ENCODE peak calls at places on chromosomes 7 and 10, in eight cellular contexts. A is NCI-H460; G is endothelial cell; J is fibroblast of lung; W is hepatocyte; X is AG04450; H is activated CD4-positive, alpha-beta T cell treated with anti-CD3 and anti-CD28 coated beads for 24 hours; S is ELR. D is an unnamed sample.

GRCh38 chr10:5468262-5469106 is 30.9 kb downstream of the CALML5 start:
- DNase-seq in A (no peak), G (no peak), J (no peak), W (no peak), X (no peak), H (no peak), S (no peak), D (no peak)

GRCh38 chr7:71343821-71344341 is 211.9 kb downstream of the GALNT17 start:
- DNase-seq in A (no peak), G (no peak), J (no peak), W (no peak), X (no peak), H (no peak), S (no peak), D (no peak)

GRCh38 chr7:12567015-12567414 is 3.5 kb upstream of the SCIN start:
- DNase-seq in A (no peak), G (no peak), J (no peak), W (no peak), X (no peak), H (no peak), S (no peak), D (no peak)

GRCh38 chr10:73517166-73517888 is 21.5 kb upstream of the PPP3CB start:
- DNase-seq in A (no peak), G (no peak), J (no peak), W (no peak), X (no peak), H (no peak), S (peak; percentile 62), D (no peak)

GRCh38 chr7:134755422-134756022 is 23.9 kb upstream of the CALD1 start:
- DNase-seq in A (no peak), G (peak; percentile 65), J (peak; percentile 58), W (peak; percentile 42), X (no peak), H (no peak), S (peak; percentile 61), D (peak; percentile 37)

GRCh38 chr10:74174533-74174932 is 23.5 kb downstream of the ADK start:
- DNase-seq in A (no peak), G (no peak), J (no peak), W (peak; percentile 50), X (no peak), H (no peak), S (no peak), D (no peak)

GRCh38 chr10:73875139-73875475 is 752 bp upstream of the CAMK2G start:
- DNase-seq in A (no peak), G (no peak), J (no peak), W (no peak), X (no peak), H (peak; percentile 37), S (no peak), D (no peak)

GRCh38 chr7:76332073-76332472 is 26.7 kb downstream of the YWHAG start:
- DNase-seq in A (no peak), G (no peak), J (no peak), W (no peak), X (no peak), H (no peak), S (no peak), D (no peak)

GRCh38 chr7:127629268-127629854 is 11.4 kb upstream of the PAX4 start:
- DNase-seq in A (no peak), G (peak; percentile 76), J (no peak), W (peak; percentile 43), X (no peak), H (no peak), S (peak; percentile 18), D (peak; percentile 29)

GRCh38 chr7:15685358-15686181 is 913 bp downstream of the MEOX2 start:
- DNase-seq in A (no peak), G (peak; percentile 14), J (peak; percentile 96), W (peak; percentile 18), X (peak; percentile 23), H (no peak), S (peak; percentile 36), D (peak; percentile 6)

GRCh38 chr7:148296994-148297644 is 293.4 kb upstream of the C7orf33 start:
- DNase-seq in A (no peak), G (no peak), J (no peak), W (no peak), X (no peak), H (no peak), S (peak; percentile 6), D (no peak)

GRCh38 chr7:1532456-1533254 is 2.2 kb downstream of the MAFK start:
- DNase-seq in A (peak; percentile 85), G (no peak), J (peak; percentile 95), W (peak; percentile 93), X (peak; percentile 77), H (no peak), S (peak; percentile 99), D (peak; percentile 95)

GRCh38 chr7:78444267-78444666 is 645.7 kb downstream of the PHTF2 start:
- DNase-seq in A (no peak), G (no peak), J (no peak), W (no peak), X (no peak), H (no peak), S (no peak), D (no peak)

GRCh38 chr10:119272736-119273135 is 65.4 kb downstream of the GRK5 start:
- DNase-seq in A (no peak), G (no peak), J (no peak), W (no peak), X (no peak), H (no peak), S (no peak), D (no peak)

GRCh38 chr10:46541735-46542566 is 14.5 kb downstream of the GPRIN2 start:
- DNase-seq in A (no peak), G (no peak), J (no peak), W (no peak), X (no peak), H (no peak), S (no peak), D (no peak)

GRCh38 chr7:87545760-87546159 is 54.9 kb downstream of the ABCB1 start:
- DNase-seq in A (no peak), G (no peak), J (no peak), W (no peak), X (no peak), H (no peak), S (no peak), D (no peak)

GRCh38 chr10:12357525-12358151 is 8.3 kb downstream of the CAMK1D start:
- DNase-seq in A (no peak), G (no peak), J (no peak), W (no peak), X (no peak), H (no peak), S (no peak), D (no peak)

GRCh38 chr7:40419832-40420231 is 285.0 kb downstream of the SUGCT start:
- DNase-seq in A (no peak), G (no peak), J (no peak), W (no peak), X (no peak), H (no peak), S (no peak), D (no peak)

GRCh38 chr7:64951250-64951848 is 39.5 kb downstream of the ZNF117 start:
- DNase-seq in A (peak; percentile 50), G (no peak), J (peak; percentile 65), W (peak; percentile 57), X (peak; percentile 1), H (no peak), S (peak; percentile 56), D (peak; percentile 60)

GRCh38 chr7:139118803-139119485 is 9.4 kb upstream of the ZC3HAV1 start:
- DNase-seq in A (no peak), G (no peak), J (peak; percentile 12), W (peak; percentile 46), X (no peak), H (no peak), S (no peak), D (peak; percentile 74)

GRCh38 chr7:150716368-150716767 is at the start of gene GIMAP1:
- DNase-seq in A (no peak), G (no peak), J (no peak), W (no peak), X (no peak), H (no peak), S (no peak), D (no peak)

GRCh38 chr7:16851829-16852228 is 30.0 kb downstream of the AGR3 start:
- DNase-seq in A (no peak), G (no peak), J (no peak), W (no peak), X (no peak), H (no peak), S (no peak), D (no peak)

GRCh38 chr10:105063796-105064195 is 422.7 kb downstream of the SORCS3 start:
- DNase-seq in A (no peak), G (peak; percentile 68), J (peak; percentile 3), W (peak; percentile 65), X (no peak), H (no peak), S (peak; percentile 4), D (no peak)

GRCh38 chr10:50517626-50518025 is 106.1 kb downstream of the SGMS1 start:
- DNase-seq in A (no peak), G (no peak), J (peak; percentile 50), W (no peak), X (no peak), H (no peak), S (no peak), D (no peak)

GRCh38 chr10:31341552-31341951 is 22.5 kb downstream of the ZEB1 start:
- DNase-seq in A (no peak), G (no peak), J (no peak), W (no peak), X (no peak), H (no peak), S (no peak), D (no peak)

GRCh38 chr10:1487288-1487687 is 250.0 kb downstream of the ADARB2 start:
- DNase-seq in A (no peak), G (no peak), J (no peak), W (no peak), X (no peak), H (no peak), S (no peak), D (no peak)

GRCh38 chr10:117662126-117662525 is 119.6 kb downstream of the EMX2 start:
- DNase-seq in A (no peak), G (no peak), J (no peak), W (no peak), X (no peak), H (no peak), S (peak; percentile 13), D (no peak)

GRCh38 chr7:137342340-137342739 is 1.2 kb downstream of the PTN start:
- DNase-seq in A (no peak), G (no peak), J (peak; percentile 51), W (no peak), X (no peak), H (no peak), S (no peak), D (no peak)

GRCh38 chr7:81887691-81888090 is 117.8 kb upstream of the HGF start:
- DNase-seq in A (no peak), G (no peak), J (no peak), W (no peak), X (no peak), H (no peak), S (no peak), D (no peak)

GRCh38 chr7:124074007-124074406 is 41.1 kb upstream of the TMEM229A start:
- DNase-seq in A (no peak), G (no peak), J (peak; percentile 72), W (peak; percentile 37), X (no peak), H (no peak), S (no peak), D (no peak)

GRCh38 chr10:1933215-1933614 is 195.9 kb upstream of the ADARB2 start:
- DNase-seq in A (no peak), G (no peak), J (no peak), W (no peak), X (no peak), H (no peak), S (no peak), D (peak; percentile 74)

GRCh38 chr7:44307301-44307900 is 18.0 kb downstream of the CAMK2B start:
- DNase-seq in A (peak; percentile 36), G (no peak), J (peak; percentile 54), W (no peak), X (no peak), H (no peak), S (peak; percentile 69), D (peak; percentile 90)

D was measured in Daoy.